ENCODE peak calls at places on chromosome 6, in eight cellular contexts. E, Z, G, H, B, J, Q and I are unnamed samples.
A peak's percentile ranks its signal among the peaks of the same experiment; 100 is the strongest.

GRCh38 chr6:20876016-20876415 is 341.8 kb downstream of the CDKAL1 start:
- DNase-seq in B (peak; percentile 71), Q (no peak), E (no peak), J (no peak), Z (no peak), G (no peak), H (peak; percentile 83), I (no peak)

GRCh38 chr6:136137008-136137689 is 113.0 kb downstream of the MTFR2 start:
- DNase-seq in H (peak; percentile 22), Q (no peak), J (no peak), E (no peak), Z (no peak), B (peak; percentile 9), G (no peak), I (no peak)

GRCh38 chr6:71419954-71420692 is 131.5 kb downstream of the OGFRL1 start:
- DNase-seq in E (peak; percentile 72), G (no peak), H (peak; percentile 34), J (peak; percentile 37), Z (no peak), Q (peak; percentile 76), B (no peak), I (no peak)

GRCh38 chr6:125001684-125002083 is 39.4 kb downstream of the RNF217 start:
- DNase-seq in Q (no peak), B (no peak), Z (no peak), H (no peak), J (no peak), E (no peak), G (no peak), I (no peak)

GRCh38 chr6:166766769-166767168 is 139.7 kb upstream of the RPS6KA2 start:
- DNase-seq in Q (no peak), Z (no peak), G (peak; percentile 51), E (no peak), H (no peak), B (no peak), J (no peak), I (no peak)

GRCh38 chr6:7086488-7086887 is 21.3 kb upstream of the RREB1 start:
- DNase-seq in H (peak; percentile 51), J (peak; percentile 55), Q (no peak), B (peak; percentile 56), G (no peak), Z (peak; percentile 5), E (peak; percentile 30), I (no peak)

GRCh38 chr6:132931937-132932336 is 117.6 kb downstream of the RPS12 start:
- DNase-seq in Q (no peak), E (no peak), G (no peak), J (no peak), H (peak; percentile 79), Z (no peak), B (peak; percentile 77), I (peak; percentile 58)

GRCh38 chr6:53568776-53569616 is 24.1 kb upstream of the GCLC start:
- DNase-seq in Q (no peak), Z (no peak), B (no peak), E (no peak), G (no peak), J (no peak), H (peak; percentile 4), I (no peak)

GRCh38 chr6:150184850-150185480 is 42.1 kb downstream of the PPP1R14C start:
- DNase-seq in E (no peak), J (no peak), H (no peak), Z (no peak), Q (no peak), G (no peak), B (no peak), I (no peak)

GRCh38 chr6:11822346-11822745 is 43.7 kb upstream of the ADTRP start:
- DNase-seq in H (no peak), Q (no peak), J (no peak), Z (no peak), E (no peak), B (no peak), G (no peak), I (no peak)

GRCh38 chr6:90369024-90369519 is 72.4 kb upstream of the BACH2 start:
- DNase-seq in E (peak; percentile 33), H (peak; percentile 100), J (peak; percentile 78), Z (no peak), G (peak; percentile 80), Q (peak; percentile 91), B (peak; percentile 94), I (peak; percentile 78)